ENCODE peak calls at places on chromosomes 3 and 15, in eight cellular contexts. X is RWPE1, A is tibial nerve, G is left lung, P is endothelial cell of umbilical vein, J is neural progenitor cell, B is adrenal gland, C is H9. L is an unnamed sample.
A peak's percentile ranks its signal among the peaks of the same experiment; 100 is the strongest.

GRCh38 chr3:124217542-124217941 is 225.6 kb upstream of the ROPN1 start:
- DNase-seq in P (peak; percentile 64), B (peak; percentile 51), A (peak; percentile 32), G (no peak), C (peak; percentile 71), J (peak; percentile 87), X (peak; percentile 58), L (no peak)

GRCh38 chr3:172749201-172749965 is 1.1 kb upstream of the ECT2 start:
- DNase-seq in J (no peak), B (no peak), P (peak; percentile 84), X (peak; percentile 75), C (no peak), G (no peak), A (peak; percentile 25), L (no peak)

GRCh38 chr3:153277029-153277428 is 115.0 kb downstream of the RAP2B start:
- DNase-seq in P (no peak), A (no peak), B (no peak), G (no peak), J (no peak), C (no peak), X (peak; percentile 45), L (no peak)

GRCh38 chr3:61858054-61858453 is 296.7 kb downstream of the PTPRG start:
- DNase-seq in A (no peak), P (peak; percentile 57), X (no peak), C (no peak), B (no peak), J (no peak), G (no peak), L (no peak)

GRCh38 chr15:29044506-29044905 is 158.7 kb downstream of the APBA2 start:
- DNase-seq in J (no peak), C (no peak), A (no peak), X (no peak), G (no peak), P (no peak), B (no peak), L (no peak)

GRCh38 chr15:83766326-83766725 is 112.4 kb downstream of the ADAMTSL3 start:
- DNase-seq in A (no peak), C (no peak), P (no peak), G (no peak), X (no peak), J (no peak), B (no peak), L (no peak)

GRCh38 chr15:51757463-51757862 is 6.1 kb downstream of the TMOD2 start:
- DNase-seq in P (no peak), C (peak; percentile 32), G (no peak), X (no peak), B (no peak), A (no peak), J (no peak), L (no peak)

GRCh38 chr3:194705761-194706160 is 20.1 kb downstream of the FAM43A start:
- DNase-seq in J (peak; percentile 36), G (no peak), P (no peak), C (no peak), A (no peak), X (no peak), B (no peak), L (no peak)

GRCh38 chr15:55758580-55758986 is 15.6 kb upstream of the PRTG start:
- DNase-seq in C (no peak), P (no peak), X (no peak), J (no peak), G (no peak), A (no peak), B (no peak), L (no peak)

GRCh38 chr3:100606894-100607512 is 2.4 kb upstream of the ADGRG7 start:
- DNase-seq in G (no peak), C (no peak), B (no peak), A (no peak), P (no peak), X (no peak), J (no peak), L (no peak)

GRCh38 chr15:69607101-69607500 is 154.5 kb downstream of the RPLP1 start:
- DNase-seq in P (no peak), G (no peak), X (no peak), C (no peak), B (no peak), A (no peak), J (peak; percentile 31), L (no peak)

GRCh38 chr3:148756306-148756705 is 58.6 kb downstream of the AGTR1 start:
- DNase-seq in X (no peak), C (no peak), J (no peak), B (no peak), A (no peak), G (no peak), P (no peak), L (no peak)

DNA sequence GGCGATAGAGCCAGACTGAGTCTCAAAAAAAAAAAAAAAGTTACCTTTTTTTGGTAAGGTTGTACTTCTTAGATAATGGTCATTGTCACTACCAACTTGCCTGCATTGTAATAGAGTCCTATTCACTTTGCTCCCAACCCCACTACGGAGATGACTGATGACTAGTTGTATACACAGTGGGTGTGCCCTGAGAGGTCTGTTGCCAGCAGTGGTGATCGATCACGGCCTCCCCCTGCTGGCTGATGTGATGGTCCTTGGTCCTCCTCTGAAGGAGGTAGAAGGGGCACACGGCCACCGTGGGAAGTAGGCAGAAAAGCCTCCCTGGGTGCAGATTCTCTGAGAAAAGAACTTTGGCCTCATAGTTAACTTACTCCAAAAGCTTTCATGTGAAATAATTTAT is 10.7 kb downstream of the GCNT3 start:
- DNase-seq in X (peak; percentile 92), P (peak; percentile 55), A (no peak), G (no peak), J (peak; percentile 55), C (peak; percentile 75), B (no peak), L (no peak)
- TF ChIP-seq CTCF in X (peak; percentile 15), P (peak; percentile 29), A (no peak), G (no peak), J (peak; percentile 58), C (peak; percentile 73), B (no peak), L (no peak)

DNA sequence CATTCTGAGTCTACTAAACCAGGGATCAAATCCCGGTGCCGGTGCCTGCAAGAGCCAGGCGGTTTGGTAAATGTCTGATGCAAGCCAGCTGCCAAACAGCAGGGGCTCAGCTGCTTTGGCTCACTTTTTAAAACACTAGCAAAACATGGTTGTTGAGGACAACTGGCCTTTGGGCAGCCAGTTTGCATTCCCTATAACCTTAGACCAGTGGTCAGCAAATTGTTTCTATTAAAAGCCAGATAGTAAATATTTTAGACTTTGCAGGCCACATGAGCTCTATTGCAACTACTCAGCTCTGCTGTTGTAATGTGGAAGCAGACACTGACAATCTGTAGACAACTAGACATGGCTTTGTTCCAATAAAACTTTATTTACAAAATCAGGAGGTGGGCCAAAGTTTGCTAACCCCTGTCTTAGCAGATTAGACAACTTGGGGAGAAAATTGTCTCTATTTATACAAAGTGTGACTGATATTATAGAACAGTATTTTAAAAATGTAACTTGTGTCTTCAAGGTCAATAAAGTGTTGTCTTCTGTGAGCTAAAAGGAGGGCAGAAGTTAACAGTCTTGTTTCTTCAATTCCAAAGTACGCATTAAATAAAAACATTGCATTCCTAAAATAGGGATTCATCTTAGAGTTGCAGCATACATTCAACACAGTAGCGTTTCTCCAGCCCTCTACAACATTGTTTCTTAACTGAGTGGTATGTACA is 67.6 kb downstream of the SSUH2 start:
- DNase-seq in C (no peak), J (no peak), P (no peak), A (no peak), X (no peak), G (no peak), B (no peak), L (no peak)
- H3K27ac ChIP-seq in C (no peak overlapping the region), J (no peak overlapping the region), P (no peak overlapping the region), A (no peak overlapping the region), X (no peak overlapping the region), G (peak overlapping the region; percentile 57), B (no peak overlapping the region), L (no peak overlapping the region)

DNA sequence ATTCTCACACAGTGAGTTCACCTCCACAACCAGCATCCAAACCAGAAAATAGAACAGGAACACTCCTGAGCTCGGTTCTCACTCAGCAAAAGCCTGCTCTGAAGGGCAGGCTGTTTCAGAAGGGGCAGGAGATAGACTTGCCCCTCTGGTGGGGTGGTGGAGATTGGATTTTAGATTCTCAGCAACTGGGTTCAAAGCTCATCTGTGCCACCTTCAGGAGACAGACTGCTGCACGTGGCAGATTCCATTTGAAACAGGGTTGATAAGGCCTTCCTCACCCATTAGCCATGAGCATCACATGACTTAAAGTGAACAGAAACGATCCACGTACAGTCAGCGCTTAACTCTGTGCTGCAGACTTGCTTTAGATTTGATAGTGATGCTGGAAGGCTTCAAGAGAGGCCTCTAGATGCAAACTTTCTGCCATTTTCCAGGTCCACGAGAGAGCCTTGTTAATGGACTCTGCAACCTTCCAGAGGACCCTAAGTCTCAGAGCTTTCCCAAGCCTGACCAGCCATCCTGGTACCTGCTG is 35.0 kb upstream of the MGLL start:
- DNase-seq in X (peak; percentile 13), P (no peak), B (no peak), C (no peak), J (no peak), A (no peak), G (no peak), L (no peak)
- TF ChIP-seq CTCF in X (no peak), P (no peak), B (no peak), C (no peak), J (peak; percentile 13), A (no peak), G (no peak), L (no peak)

GRCh38 chr15:25464784-25465183 is 26.0 kb upstream of the UBE3A start:
- DNase-seq in J (no peak), P (no peak), G (no peak), C (no peak), A (no peak), X (no peak), B (no peak), L (no peak)
- H3K27ac ChIP-seq in J (no peak overlapping the region), P (no peak overlapping the region), G (no peak overlapping the region), C (no peak overlapping the region), A (no peak overlapping the region), X (no peak overlapping the region), B (no peak overlapping the region), L (no peak overlapping the region)

GRCh38 chr3:40323946-40324345 is 14.4 kb downstream of the EIF1B start:
- DNase-seq in A (no peak), C (no peak), B (no peak), G (no peak), P (no peak), J (no peak), X (no peak), L (no peak)

GRCh38 chr3:40324621-40325020 is 15.1 kb downstream of the EIF1B start:
- DNase-seq in B (no peak), J (no peak), P (no peak), G (no peak), C (no peak), A (no peak), X (no peak), L (no peak)

GRCh38 chr3:40317061-40317676 is 7.7 kb downstream of the EIF1B start:
- DNase-seq in B (no peak), C (no peak), P (peak; percentile 64), A (peak; percentile 67), X (peak; percentile 24), G (no peak), J (peak; percentile 80), L (peak; percentile 28)

GRCh38 chr3:40325465-40325864 is 16.0 kb downstream of the EIF1B start:
- DNase-seq in J (no peak), G (no peak), B (no peak), C (no peak), X (no peak), P (no peak), A (no peak), L (no peak)

GRCh38 chr3:40321818-40322217 is 12.3 kb downstream of the EIF1B start:
- DNase-seq in J (no peak), P (no peak), A (no peak), B (no peak), X (no peak), G (no peak), C (no peak), L (no peak)
- TF ChIP-seq CTCF in J (no peak), P (no peak), A (no peak), B (no peak), X (no peak), G (no peak), C (no peak), L (no peak)